ENCODE peak calls at places on chromosomes 13 and 19, in five cellular contexts. One of them, this sample, is unnamed.

GRCh38 chr19:13623686-13624405 is 117.6 kb upstream of the CACNA1A start:
- DNase-seq in tibial artery: no peak
- DNase-seq in left lung: no peak
- DNase-seq in nephron progenitor cell: no peak
- DNase-seq in heart right ventricle: no peak
- DNase-seq in this sample: no peak

GRCh38 chr13:50631041-50631440 is 212.5 kb downstream of the DLEU7 start:
- DNase-seq in tibial artery: no peak
- DNase-seq in left lung: no peak
- DNase-seq in nephron progenitor cell: no peak
- DNase-seq in heart right ventricle: no peak
- DNase-seq in this sample: no peak

GRCh38 chr19:31348416-31349159 is 648 bp downstream of the TSHZ3 start:
- DNase-seq in tibial artery: peak
- DNase-seq in left lung: no peak
- DNase-seq in nephron progenitor cell: peak
- DNase-seq in heart right ventricle: peak
- DNase-seq in this sample: no peak

GRCh38 chr13:46388308-46388707 is 1.3 kb upstream of the RUBCNL start:
- DNase-seq in tibial artery: no peak
- DNase-seq in left lung: no peak
- DNase-seq in nephron progenitor cell: no peak
- DNase-seq in heart right ventricle: no peak
- DNase-seq in this sample: no peak

GRCh38 chr19:18995804-18996241 is 37.5 kb downstream of the SUGP2 start:
- DNase-seq in tibial artery: no peak
- DNase-seq in left lung: peak
- DNase-seq in nephron progenitor cell: peak
- DNase-seq in heart right ventricle: peak
- DNase-seq in this sample: peak

GRCh38 chr13:113964251-113964995 is 9.5 kb downstream of the C13orf46 start:
- DNase-seq in tibial artery: no peak
- DNase-seq in left lung: peak
- DNase-seq in nephron progenitor cell: no peak
- DNase-seq in heart right ventricle: no peak
- DNase-seq in this sample: no peak

GRCh38 chr13:50104493-50104892 is 89.2 kb downstream of the KCNRG start:
- DNase-seq in tibial artery: no peak
- DNase-seq in left lung: no peak
- DNase-seq in nephron progenitor cell: no peak
- DNase-seq in heart right ventricle: no peak
- DNase-seq in this sample: no peak

GRCh38 chr13:36685912-36686311 is 12.1 kb downstream of the SERTM1 start:
- DNase-seq in tibial artery: no peak
- DNase-seq in left lung: no peak
- DNase-seq in nephron progenitor cell: no peak
- DNase-seq in heart right ventricle: no peak
- DNase-seq in this sample: no peak

GRCh38 chr19:57706346-57706745 is 2.7 kb downstream of the ZNF154 start:
- DNase-seq in tibial artery: no peak
- DNase-seq in left lung: no peak
- DNase-seq in nephron progenitor cell: no peak
- DNase-seq in heart right ventricle: no peak
- DNase-seq in this sample: no peak

GRCh38 chr19:51427220-51427619 is 9.8 kb upstream of the SIGLEC10 start:
- DNase-seq in tibial artery: no peak
- DNase-seq in left lung: no peak
- DNase-seq in nephron progenitor cell: no peak
- DNase-seq in heart right ventricle: no peak
- DNase-seq in this sample: no peak

GRCh38 chr19:51433092-51433491 is 15.7 kb upstream of the SIGLEC10 start:
- DNase-seq in tibial artery: no peak
- DNase-seq in left lung: no peak
- DNase-seq in nephron progenitor cell: no peak
- DNase-seq in heart right ventricle: no peak
- DNase-seq in this sample: no peak

DNA sequence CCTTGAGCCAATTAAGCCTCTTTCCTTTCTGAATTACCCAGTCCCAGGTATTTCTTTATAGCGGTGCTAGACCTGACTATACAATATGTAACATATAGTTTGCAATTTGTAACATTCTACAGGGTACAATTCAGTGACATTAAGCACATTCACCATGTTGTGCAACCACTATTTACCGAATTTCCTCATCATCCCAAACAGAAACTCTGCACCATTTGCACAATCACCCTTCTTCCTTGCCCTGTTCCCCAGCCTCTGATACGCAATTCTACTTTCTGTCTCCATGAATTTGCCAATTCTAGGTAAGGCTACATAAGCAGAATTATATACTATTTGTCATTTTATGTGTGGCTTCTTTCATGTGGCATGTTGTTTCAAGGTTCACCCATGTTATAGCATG is 13.7 kb upstream of the SIGLEC10 start:
- DNase-seq in tibial artery: no peak
- DNase-seq in left lung: no peak
- DNase-seq in nephron progenitor cell: no peak
- DNase-seq in heart right ventricle: no peak
- DNase-seq in this sample: no peak
- TF ChIP-seq CTCF in tibial artery: no peak
- TF ChIP-seq CTCF in left lung: no peak
- TF ChIP-seq CTCF in nephron progenitor cell: no peak
- TF ChIP-seq CTCF in heart right ventricle: no peak
- TF ChIP-seq CTCF in this sample: no peak

GRCh38 chr19:8988204-8988603 is 22.0 kb downstream of the MUC16 start:
- DNase-seq in tibial artery: no peak
- DNase-seq in left lung: no peak
- DNase-seq in nephron progenitor cell: no peak
- DNase-seq in heart right ventricle: no peak
- DNase-seq in this sample: no peak
- TF ChIP-seq CTCF in tibial artery: no peak
- TF ChIP-seq CTCF in left lung: no peak
- TF ChIP-seq CTCF in nephron progenitor cell: no peak
- TF ChIP-seq CTCF in heart right ventricle: no peak
- TF ChIP-seq CTCF in this sample: peak

DNA sequence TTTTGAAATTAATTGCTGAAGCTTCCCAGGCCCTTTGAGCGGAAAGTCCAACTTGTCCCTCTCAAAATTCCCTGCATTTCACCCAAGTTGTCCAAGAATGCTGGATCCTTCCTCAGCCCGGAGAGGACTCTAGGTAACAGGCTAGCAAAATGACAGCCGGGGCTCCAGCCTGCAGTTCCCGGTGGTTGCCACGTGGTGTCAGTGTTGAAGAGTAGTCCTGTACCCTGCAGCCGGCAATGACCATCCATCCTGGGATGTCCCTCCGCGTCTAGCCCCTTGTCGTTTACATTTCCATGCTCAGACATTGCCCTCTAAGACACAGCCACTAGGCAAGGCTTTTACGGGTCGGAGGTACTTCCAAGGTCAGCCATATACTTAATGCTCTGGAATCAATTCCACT is 31.4 kb upstream of the MTIF3 start:
- DNase-seq in tibial artery: no peak
- DNase-seq in left lung: peak
- DNase-seq in nephron progenitor cell: peak
- DNase-seq in heart right ventricle: no peak
- DNase-seq in this sample: peak
- TF ChIP-seq CTCF in tibial artery: no peak
- TF ChIP-seq CTCF in left lung: peak
- TF ChIP-seq CTCF in nephron progenitor cell: peak
- TF ChIP-seq CTCF in heart right ventricle: no peak
- TF ChIP-seq CTCF in this sample: peak

GRCh38 chr19:15812059-15812722 is 3.3 kb downstream of the OR10H1 start:
- DNase-seq in tibial artery: no peak
- DNase-seq in left lung: no peak
- DNase-seq in nephron progenitor cell: no peak
- DNase-seq in heart right ventricle: no peak
- DNase-seq in this sample: no peak
- TF ChIP-seq CTCF in tibial artery: no peak
- TF ChIP-seq CTCF in left lung: no peak
- TF ChIP-seq CTCF in nephron progenitor cell: no peak
- TF ChIP-seq CTCF in heart right ventricle: no peak
- TF ChIP-seq CTCF in this sample: no peak

GRCh38 chr13:41458187-41458938 is 1.0 kb downstream of the RGCC start:
- DNase-seq in tibial artery: no peak
- DNase-seq in left lung: peak
- DNase-seq in nephron progenitor cell: peak
- DNase-seq in heart right ventricle: peak
- DNase-seq in this sample: peak

GRCh38 chr13:41458939-41459753 is 1.8 kb downstream of the RGCC start:
- DNase-seq in tibial artery: peak
- DNase-seq in left lung: no peak
- DNase-seq in nephron progenitor cell: no peak
- DNase-seq in heart right ventricle: peak
- DNase-seq in this sample: peak

GRCh38 chr13:41461527-41462124 is 4.3 kb downstream of the RGCC start:
- DNase-seq in tibial artery: no peak
- DNase-seq in left lung: no peak
- DNase-seq in nephron progenitor cell: no peak
- DNase-seq in heart right ventricle: no peak
- DNase-seq in this sample: no peak

GRCh38 chr13:41460930-41461329 is 3.6 kb downstream of the RGCC start:
- DNase-seq in tibial artery: no peak
- DNase-seq in left lung: no peak
- DNase-seq in nephron progenitor cell: no peak
- DNase-seq in heart right ventricle: no peak
- DNase-seq in this sample: no peak

GRCh38 chr13:41459754-41460111 is 2.4 kb downstream of the RGCC start:
- DNase-seq in tibial artery: no peak
- DNase-seq in left lung: no peak
- DNase-seq in nephron progenitor cell: no peak
- DNase-seq in heart right ventricle: no peak
- DNase-seq in this sample: no peak
- TF ChIP-seq CTCF in tibial artery: no peak
- TF ChIP-seq CTCF in left lung: no peak
- TF ChIP-seq CTCF in nephron progenitor cell: no peak
- TF ChIP-seq CTCF in heart right ventricle: no peak
- TF ChIP-seq CTCF in this sample: no peak

This sample was measured in endothelial cell.